ENCODE peak calls at places on chromosomes 1 and 21, in seven cellular contexts. One of them, this sample, is unnamed.

GRCh38 chr1:53368314-53369033 is 40.6 kb upstream of the LRP8 start:
- DNase-seq in neural progenitor cell: no peak
- DNase-seq in A549: no peak
- DNase-seq in colonic mucosa: no peak
- DNase-seq in CD8-positive, alpha-beta T cell: no peak
- DNase-seq in tibial artery: peak
- DNase-seq in lower lobe of right lung: no peak
- DNase-seq in this sample: no peak

GRCh38 chr1:47378147-47378546 is 37.9 kb upstream of the FOXE3 start:
- DNase-seq in neural progenitor cell: no peak
- DNase-seq in tibial artery: no peak
- DNase-seq in CD8-positive, alpha-beta T cell: no peak
- DNase-seq in colonic mucosa: no peak
- DNase-seq in lower lobe of right lung: no peak
- DNase-seq in A549: no peak
- DNase-seq in this sample: no peak

GRCh38 chr1:166080965-166081870 is 85.6 kb downstream of the FAM78B start:
- DNase-seq in lower lobe of right lung: no peak
- DNase-seq in tibial artery: no peak
- DNase-seq in colonic mucosa: no peak
- DNase-seq in neural progenitor cell: no peak
- DNase-seq in CD8-positive, alpha-beta T cell: no peak
- DNase-seq in A549: no peak
- DNase-seq in this sample: no peak

GRCh38 chr1:12342261-12343003 is 112.6 kb downstream of the VPS13D start:
- DNase-seq in neural progenitor cell: no peak
- DNase-seq in A549: no peak
- DNase-seq in lower lobe of right lung: no peak
- DNase-seq in tibial artery: no peak
- DNase-seq in CD8-positive, alpha-beta T cell: no peak
- DNase-seq in colonic mucosa: no peak
- DNase-seq in this sample: no peak

GRCh38 chr1:233075045-233075444 is 124.6 kb downstream of the NTPCR start:
- DNase-seq in tibial artery: no peak
- DNase-seq in A549: peak
- DNase-seq in neural progenitor cell: no peak
- DNase-seq in lower lobe of right lung: no peak
- DNase-seq in CD8-positive, alpha-beta T cell: no peak
- DNase-seq in colonic mucosa: no peak
- DNase-seq in this sample: peak

GRCh38 chr1:47160716-47161115 is 23.5 kb downstream of the CYP4A22 start:
- DNase-seq in lower lobe of right lung: no peak
- DNase-seq in colonic mucosa: no peak
- DNase-seq in neural progenitor cell: no peak
- DNase-seq in CD8-positive, alpha-beta T cell: no peak
- DNase-seq in A549: no peak
- DNase-seq in tibial artery: no peak
- DNase-seq in this sample: no peak

GRCh38 chr1:232978827-232979226 is 28.4 kb downstream of the NTPCR start:
- DNase-seq in CD8-positive, alpha-beta T cell: no peak
- DNase-seq in neural progenitor cell: no peak
- DNase-seq in lower lobe of right lung: no peak
- DNase-seq in colonic mucosa: no peak
- DNase-seq in A549: no peak
- DNase-seq in tibial artery: no peak
- DNase-seq in this sample: no peak

GRCh38 chr21:15823486-15824150 is 93.8 kb downstream of the USP25 start:
- DNase-seq in colonic mucosa: no peak
- DNase-seq in tibial artery: no peak
- DNase-seq in lower lobe of right lung: no peak
- DNase-seq in neural progenitor cell: no peak
- DNase-seq in CD8-positive, alpha-beta T cell: peak
- DNase-seq in A549: no peak
- DNase-seq in this sample: no peak

GRCh38 chr1:179663810-179664209 is 72.2 kb downstream of the TDRD5 start:
- DNase-seq in lower lobe of right lung: no peak
- DNase-seq in tibial artery: no peak
- DNase-seq in CD8-positive, alpha-beta T cell: no peak
- DNase-seq in colonic mucosa: no peak
- DNase-seq in neural progenitor cell: no peak
- DNase-seq in A549: no peak
- DNase-seq in this sample: no peak

DNA sequence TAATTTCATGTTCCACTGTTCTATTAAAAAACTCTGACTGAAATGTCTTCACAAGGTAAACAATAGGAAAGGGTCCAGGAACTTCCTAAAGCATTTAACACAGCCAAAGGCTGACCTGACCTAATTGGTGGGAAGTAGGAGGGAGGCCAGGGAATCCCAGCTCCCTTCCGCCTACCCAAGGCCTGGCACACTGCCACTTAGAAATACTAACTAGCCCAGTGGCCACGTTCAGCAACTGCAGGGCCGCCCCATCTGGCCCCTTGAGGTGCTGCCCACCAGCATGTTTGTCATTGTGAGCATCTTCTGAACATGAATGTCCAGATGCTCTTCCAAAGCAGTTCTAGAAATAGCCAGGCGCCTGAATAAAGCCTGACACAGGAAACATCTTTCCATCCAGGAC is 44.7 kb upstream of the BCL9 start:
- DNase-seq in colonic mucosa: no peak
- DNase-seq in A549: peak
- DNase-seq in CD8-positive, alpha-beta T cell: no peak
- DNase-seq in tibial artery: no peak
- DNase-seq in neural progenitor cell: peak
- DNase-seq in lower lobe of right lung: no peak
- DNase-seq in this sample: no peak
- H3K27ac ChIP-seq in colonic mucosa: no peak
- H3K27ac ChIP-seq in A549: no peak
- H3K27ac ChIP-seq in CD8-positive, alpha-beta T cell: no peak
- H3K27ac ChIP-seq in tibial artery: no peak
- H3K27ac ChIP-seq in neural progenitor cell: no peak
- H3K27ac ChIP-seq in lower lobe of right lung: no peak
- H3K27ac ChIP-seq in this sample: no peak

GRCh38 chr1:212415107-212415841 is 588 bp upstream of the PACC1 start:
- DNase-seq in A549: no peak
- DNase-seq in colonic mucosa: no peak
- DNase-seq in lower lobe of right lung: no peak
- DNase-seq in tibial artery: no peak
- DNase-seq in CD8-positive, alpha-beta T cell: no peak
- DNase-seq in neural progenitor cell: no peak
- DNase-seq in this sample: no peak
- H3K27ac ChIP-seq in A549: peak
- H3K27ac ChIP-seq in colonic mucosa: peak
- H3K27ac ChIP-seq in lower lobe of right lung: peak
- H3K27ac ChIP-seq in tibial artery: peak
- H3K27ac ChIP-seq in CD8-positive, alpha-beta T cell: peak
- H3K27ac ChIP-seq in neural progenitor cell: no peak
- H3K27ac ChIP-seq in this sample: no peak

GRCh38 chr1:162204129-162204882 is 134.8 kb downstream of the NOS1AP start:
- DNase-seq in lower lobe of right lung: no peak
- DNase-seq in colonic mucosa: no peak
- DNase-seq in neural progenitor cell: no peak
- DNase-seq in tibial artery: no peak
- DNase-seq in CD8-positive, alpha-beta T cell: no peak
- DNase-seq in A549: no peak
- DNase-seq in this sample: no peak

GRCh38 chr1:162206300-162206699 is 136.8 kb downstream of the NOS1AP start:
- DNase-seq in lower lobe of right lung: no peak
- DNase-seq in A549: no peak
- DNase-seq in tibial artery: no peak
- DNase-seq in CD8-positive, alpha-beta T cell: no peak
- DNase-seq in colonic mucosa: no peak
- DNase-seq in neural progenitor cell: no peak
- DNase-seq in this sample: no peak

GRCh38 chr1:162204883-162205132 is 135.3 kb downstream of the NOS1AP start:
- DNase-seq in tibial artery: no peak
- DNase-seq in A549: no peak
- DNase-seq in lower lobe of right lung: no peak
- DNase-seq in colonic mucosa: no peak
- DNase-seq in neural progenitor cell: no peak
- DNase-seq in CD8-positive, alpha-beta T cell: no peak
- DNase-seq in this sample: no peak

GRCh38 chr1:162207862-162208261 is 138.4 kb downstream of the NOS1AP start:
- DNase-seq in colonic mucosa: no peak
- DNase-seq in tibial artery: no peak
- DNase-seq in A549: no peak
- DNase-seq in lower lobe of right lung: no peak
- DNase-seq in neural progenitor cell: no peak
- DNase-seq in CD8-positive, alpha-beta T cell: no peak
- DNase-seq in this sample: no peak

DNA sequence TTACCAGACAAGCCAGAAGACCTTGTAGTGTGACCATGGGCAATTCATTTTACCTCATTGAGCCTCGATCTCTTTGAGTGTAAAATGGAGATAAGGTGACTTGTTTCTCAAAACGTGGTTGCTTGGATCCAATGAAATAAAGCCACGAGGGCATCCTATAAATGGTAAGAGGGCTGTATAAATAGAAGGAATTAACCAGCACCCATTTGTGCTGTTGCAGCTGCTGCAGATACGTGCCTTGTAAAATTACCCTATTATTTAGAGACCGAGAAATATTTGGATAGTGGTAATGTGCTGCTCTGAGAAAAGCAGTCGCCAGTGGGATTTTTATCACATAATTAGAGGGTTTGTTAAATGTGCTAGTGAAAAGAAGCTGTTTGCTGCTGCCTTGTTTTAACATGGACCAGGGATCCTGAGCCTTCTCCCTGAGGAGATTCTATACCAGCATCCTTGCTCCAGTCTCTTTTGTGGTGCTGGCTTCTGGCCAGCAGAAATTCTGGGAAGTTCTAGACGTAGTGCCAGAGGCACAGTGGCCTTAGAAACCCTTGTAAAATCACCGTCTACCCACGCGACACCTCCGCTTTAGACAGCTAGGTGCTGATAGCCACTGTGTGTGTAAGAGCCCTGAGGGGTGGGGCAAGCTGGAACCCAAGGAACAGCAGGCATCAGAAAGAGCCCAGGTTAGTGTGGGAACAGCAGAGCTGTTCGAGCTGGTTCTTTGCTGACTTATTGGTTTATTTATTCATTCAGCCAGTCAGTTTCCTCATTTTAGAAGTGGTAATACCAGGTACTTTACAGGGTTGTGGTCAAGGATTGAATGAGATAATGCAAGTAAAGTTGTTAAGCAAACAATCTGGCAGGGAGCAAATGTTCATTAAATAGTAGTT is 137.5 kb downstream of the NOS1AP start:
- DNase-seq in A549: no peak
- DNase-seq in colonic mucosa: peak
- DNase-seq in lower lobe of right lung: peak
- DNase-seq in tibial artery: no peak
- DNase-seq in neural progenitor cell: no peak
- DNase-seq in CD8-positive, alpha-beta T cell: no peak
- DNase-seq in this sample: peak
- H3K27ac ChIP-seq in A549: no peak
- H3K27ac ChIP-seq in colonic mucosa: peak
- H3K27ac ChIP-seq in lower lobe of right lung: no peak
- H3K27ac ChIP-seq in tibial artery: no peak
- H3K27ac ChIP-seq in neural progenitor cell: no peak
- H3K27ac ChIP-seq in CD8-positive, alpha-beta T cell: no peak
- H3K27ac ChIP-seq in this sample: no peak

GRCh38 chr1:206503591-206504362 is 3.6 kb upstream of the RASSF5 start:
- DNase-seq in tibial artery: peak
- DNase-seq in colonic mucosa: no peak
- DNase-seq in neural progenitor cell: no peak
- DNase-seq in A549: peak
- DNase-seq in lower lobe of right lung: peak
- DNase-seq in CD8-positive, alpha-beta T cell: peak
- DNase-seq in this sample: peak

GRCh38 chr1:206502403-206502802 is 4.9 kb upstream of the RASSF5 start:
- DNase-seq in CD8-positive, alpha-beta T cell: no peak
- DNase-seq in A549: no peak
- DNase-seq in colonic mucosa: no peak
- DNase-seq in neural progenitor cell: no peak
- DNase-seq in lower lobe of right lung: no peak
- DNase-seq in tibial artery: no peak
- DNase-seq in this sample: no peak

GRCh38 chr1:206502813-206503212 is 4.5 kb upstream of the RASSF5 start:
- DNase-seq in CD8-positive, alpha-beta T cell: no peak
- DNase-seq in lower lobe of right lung: no peak
- DNase-seq in A549: no peak
- DNase-seq in colonic mucosa: no peak
- DNase-seq in tibial artery: no peak
- DNase-seq in neural progenitor cell: no peak
- DNase-seq in this sample: no peak

GRCh38 chr1:206500046-206500445 is 7.3 kb upstream of the RASSF5 start:
- DNase-seq in lower lobe of right lung: no peak
- DNase-seq in neural progenitor cell: no peak
- DNase-seq in CD8-positive, alpha-beta T cell: no peak
- DNase-seq in A549: no peak
- DNase-seq in tibial artery: no peak
- DNase-seq in colonic mucosa: no peak
- DNase-seq in this sample: no peak

DNA sequence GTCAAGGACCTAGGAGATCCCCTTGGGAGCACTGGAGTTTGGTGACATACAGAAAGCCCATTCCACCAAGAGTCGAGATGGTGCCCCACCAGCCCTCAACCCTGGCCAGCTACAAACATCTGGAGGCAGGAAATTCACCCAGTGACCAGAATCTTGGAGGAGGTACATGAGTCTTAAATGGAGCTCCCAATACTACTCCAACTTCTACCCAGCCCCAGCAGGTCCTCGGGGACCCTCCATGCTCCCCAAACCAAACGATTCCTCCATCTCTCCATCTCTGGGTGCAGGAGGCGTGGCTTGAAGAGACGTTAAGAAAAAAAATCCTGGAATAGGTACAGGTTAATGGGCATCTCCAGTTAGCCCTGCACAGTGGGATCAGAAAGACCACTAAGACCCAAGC is 5.5 kb upstream of the RASSF5 start:
- DNase-seq in CD8-positive, alpha-beta T cell: no peak
- DNase-seq in colonic mucosa: no peak
- DNase-seq in tibial artery: no peak
- DNase-seq in neural progenitor cell: no peak
- DNase-seq in lower lobe of right lung: peak
- DNase-seq in A549: no peak
- DNase-seq in this sample: no peak
- H3K27ac ChIP-seq in CD8-positive, alpha-beta T cell: no peak
- H3K27ac ChIP-seq in colonic mucosa: no peak
- H3K27ac ChIP-seq in tibial artery: peak
- H3K27ac ChIP-seq in neural progenitor cell: no peak
- H3K27ac ChIP-seq in lower lobe of right lung: peak
- H3K27ac ChIP-seq in A549: no peak
- H3K27ac ChIP-seq in this sample: no peak

DNA sequence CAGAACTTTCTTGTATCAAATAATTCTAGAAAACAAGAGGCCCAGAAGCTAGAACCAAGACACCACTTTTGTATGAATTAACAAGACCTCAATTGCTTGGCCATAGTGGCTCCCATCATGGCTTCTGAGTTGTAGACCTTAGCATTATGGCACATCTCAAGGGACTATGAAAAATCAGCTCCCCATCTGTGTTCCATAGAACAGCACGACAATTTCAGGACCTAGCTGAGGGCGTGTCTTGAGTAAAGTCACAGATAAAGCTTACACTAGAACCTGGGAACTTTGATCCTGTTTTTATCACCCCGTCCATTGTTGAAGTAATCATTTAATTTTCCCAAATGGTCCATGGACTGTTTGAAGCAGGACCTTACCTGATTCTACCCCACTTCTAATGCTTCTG is 44.8 kb downstream of the RUNX1 start:
- DNase-seq in colonic mucosa: no peak
- DNase-seq in A549: no peak
- DNase-seq in tibial artery: no peak
- DNase-seq in neural progenitor cell: no peak
- DNase-seq in lower lobe of right lung: no peak
- DNase-seq in CD8-positive, alpha-beta T cell: no peak
- DNase-seq in this sample: no peak
- H3K27ac ChIP-seq in colonic mucosa: no peak
- H3K27ac ChIP-seq in A549: no peak
- H3K27ac ChIP-seq in tibial artery: no peak
- H3K27ac ChIP-seq in neural progenitor cell: no peak
- H3K27ac ChIP-seq in lower lobe of right lung: no peak
- H3K27ac ChIP-seq in CD8-positive, alpha-beta T cell: no peak
- H3K27ac ChIP-seq in this sample: no peak